ENCODE peak calls at places on chromosomes 6 and 20, in nine cellular contexts. B, J, F, C, L, R, U, Z and E are unnamed samples. For H3K4me1, the result is how much of the 10 kb centered on the place peaks cover.

GRCh38 chr6:161410736-161411135 is 136.9 kb upstream of the AGPAT4 start:
- DNase-seq in Z (no peak), U (no peak), B (no peak), C (no peak), J (peak), L (no peak), F (no peak), R (no peak), E (no peak)

GRCh38 chr6:129605095-129605494 is 104.9 kb downstream of the ARHGAP18 start:
- DNase-seq in F (no peak), U (no peak), R (no peak), B (no peak), Z (no peak), C (no peak), L (no peak), J (no peak), E (no peak)

GRCh38 chr20:6388666-6389197 is 265.9 kb upstream of the FERMT1 start:
- DNase-seq in B (no peak), C (no peak), L (no peak), F (no peak), Z (no peak), U (no peak), R (no peak), J (no peak), E (no peak)

GRCh38 chr6:44020664-44021425 is 106.4 kb downstream of the MRPL14 start:
- DNase-seq in C (no peak), L (no peak), R (no peak), Z (no peak), F (no peak), J (no peak), B (no peak), U (no peak), E (no peak)

GRCh38 chr6:170091000-170091638 is 199.8 kb downstream of the DLL1 start:
- DNase-seq in B (no peak), Z (no peak), L (no peak), U (no peak), C (no peak), F (no peak), J (no peak), R (no peak), E (no peak)

GRCh38 chr6:35497571-35498406 is 910 bp upstream of the TEAD3 start:
- DNase-seq in J (no peak), Z (peak), R (peak), F (peak), B (peak), L (no peak), U (peak), C (peak), E (peak)

GRCh38 chr6:119200774-119201173 is 122.3 kb upstream of the FAM184A start:
- DNase-seq in J (no peak), U (no peak), Z (no peak), F (no peak), B (no peak), L (no peak), C (no peak), R (no peak), E (no peak)

GRCh38 chr6:17998003-17998402 is 10.6 kb upstream of the KIF13A start:
- DNase-seq in F (no peak), J (no peak), B (no peak), R (no peak), U (no peak), C (no peak), L (no peak), Z (no peak), E (no peak)

GRCh38 chr20:47124235-47124717 is 229.6 kb downstream of the EYA2 start:
- DNase-seq in U (no peak), R (no peak), F (no peak), B (no peak), C (peak), J (no peak), Z (no peak), L (no peak), E (no peak)

GRCh38 chr20:53738039-53738944 is 144.7 kb upstream of the ZNF217 start:
- DNase-seq in R (peak), F (peak), J (peak), L (no peak), Z (peak), U (peak), C (peak), B (peak), E (peak)

GRCh38 chr20:4153251-4153650 is 137.9 kb upstream of the RNF24 start:
- DNase-seq in F (no peak), R (no peak), Z (no peak), B (no peak), U (no peak), L (no peak), J (peak), C (peak), E (peak)

GRCh38 chr6:32436995-32437836 is 2.5 kb upstream of the HLA-DRA start:
- DNase-seq in J (peak), U (peak), Z (no peak), F (no peak), L (no peak), C (peak), R (peak), B (no peak), E (no peak)

GRCh38 chr6:32840604-32841246 is 2.2 kb upstream of the TAP2 start:
- DNase-seq in B (no peak), C (no peak), Z (no peak), F (no peak), U (no peak), L (no peak), J (no peak), R (no peak), E (no peak)

GRCh38 chr6:3741477-3741871 is 10.0 kb downstream of the PXDC1 start:
- DNase-seq in C (no peak), L (no peak), F (no peak), Z (no peak), R (no peak), J (no peak), U (no peak), B (no peak), E (peak)

GRCh38 chr20:47985092-47985850 is 200.0 kb upstream of the SULF2 start:
- DNase-seq in B (no peak), R (no peak), U (peak), F (peak), C (peak), Z (peak), J (peak), L (no peak), E (peak)

GRCh38 chr6:6901205-6901719 is 206.5 kb upstream of the RREB1 start:
- DNase-seq in U (no peak), L (no peak), R (no peak), Z (no peak), B (no peak), F (no peak), J (no peak), C (no peak), E (no peak)

GRCh38 chr20:32828029-32828666 is 8.4 kb downstream of the MAPRE1 start:
- DNase-seq in J (peak), B (no peak), R (no peak), F (no peak), U (no peak), C (peak), Z (no peak), L (no peak), E (no peak)

GRCh38 chr6:42390228-42390934 is 61.3 kb downstream of the TRERF1 start:
- DNase-seq in Z (no peak), L (no peak), J (no peak), F (no peak), B (no peak), C (no peak), U (peak), R (no peak), E (no peak)

GRCh38 chr6:84772428-84773132 is 8.2 kb upstream of the TBX18 start:
- DNase-seq in U (no peak), L (no peak), F (peak), B (peak), C (peak), J (no peak), Z (no peak), R (no peak), E (peak)

GRCh38 chr6:156510242-156510641 is 266.9 kb upstream of the ARID1B start:
- DNase-seq in U (no peak), B (no peak), J (no peak), L (no peak), Z (no peak), C (no peak), F (no peak), R (no peak), E (no peak)

GRCh38 chr20:22861231-22861980 is 173.7 kb upstream of the SSTR4 start:
- DNase-seq in F (no peak), L (no peak), U (no peak), J (peak), R (no peak), C (peak), Z (no peak), B (no peak), E (no peak)

GRCh38 chr6:109958626-109959025 is 19.5 kb upstream of the GPR6 start:
- DNase-seq in U (no peak), C (no peak), Z (no peak), J (no peak), R (no peak), B (no peak), F (no peak), L (no peak), E (no peak)

GRCh38 chr6:111747791-111748190 is 125.5 kb downstream of the FYN start:
- DNase-seq in J (no peak), Z (no peak), U (no peak), R (no peak), B (no peak), C (no peak), L (no peak), F (no peak), E (no peak)

GRCh38 chr20:58075980-58076749 is 152.3 kb downstream of the ANKRD60 start:
- DNase-seq in L (no peak), R (no peak), F (no peak), U (no peak), B (peak), J (no peak), C (peak), Z (no peak), E (no peak)

GRCh38 chr20:61933951-61934715 is 131.5 kb downstream of the TAF4 start:
- DNase-seq in J (no peak), F (peak), U (no peak), Z (no peak), R (no peak), C (no peak), L (no peak), B (no peak), E (peak)

GRCh38 chr20:19974621-19975435 is 42.3 kb upstream of the NAA20 start:
- DNase-seq in U (no peak), F (no peak), J (peak), C (peak), R (no peak), L (no peak), B (peak), Z (peak), E (no peak)

GRCh38 chr6:88877893-88878292 is 85.5 kb downstream of the RNGTT start:
- DNase-seq in J (no peak), L (no peak), U (no peak), F (no peak), R (no peak), Z (no peak), C (no peak), B (no peak), E (no peak)

GRCh38 chr6:89122625-89123024 is 4.8 kb upstream of the SRSF12 start:
- DNase-seq in J (peak), L (peak), B (peak), R (peak), Z (peak), F (peak), U (peak), C (peak), E (peak)

GRCh38 chr6:35668708-35669440 is 19.8 kb downstream of the FKBP5 start:
- DNase-seq in Z (no peak), F (no peak), L (no peak), R (no peak), J (peak), B (no peak), C (peak), U (no peak), E (no peak)

GRCh38 chr6:148085651-148086321 is 256.9 kb upstream of the SASH1 start:
- DNase-seq in C (no peak), U (no peak), J (no peak), L (no peak), F (no peak), B (no peak), R (no peak), Z (no peak), E (no peak)

GRCh38 chr20:49381558-49382493 is 100.6 kb downstream of the KCNB1 start:
- DNase-seq in J (peak), Z (peak), L (peak), R (no peak), C (peak), U (no peak), F (no peak), B (peak), E (no peak)

GRCh38 chr20:13700761-13701160 is 62.0 kb upstream of the TASP1 start:
- DNase-seq in C (no peak), Z (no peak), F (no peak), U (no peak), J (no peak), B (no peak), R (no peak), L (no peak), E (no peak)

GRCh38 chr6:85470023-85470410 is 20.1 kb downstream of the NT5E start:
- DNase-seq in R (no peak), J (no peak), U (no peak), C (peak), F (no peak), L (no peak), B (no peak), Z (no peak), E (no peak)

GRCh38 chr6:53761036-53761435 is 33.8 kb upstream of the LRRC1 start:
- DNase-seq in C (peak), R (no peak), Z (no peak), J (no peak), L (no peak), F (no peak), U (no peak), B (no peak), E (no peak)

GRCh38 chr6:123830110-123830509 is 26.4 kb downstream of the NKAIN2 start:
- DNase-seq in R (no peak), U (no peak), F (peak), Z (no peak), C (no peak), J (no peak), L (no peak), B (no peak), E (peak)
- H3K27ac ChIP-seq in R (no peak), U (no peak), F (no peak), Z (no peak), C (no peak), J (no peak), L (no peak), B (no peak), E (no peak)

GRCh38 chr6:27584326-27584725 is 111.4 kb upstream of the ZNF184 start:
- DNase-seq in B (no peak), Z (no peak), J (no peak), R (no peak), F (no peak), C (no peak), L (no peak), U (no peak), E (peak)
- TF ChIP-seq EZH2phosphoT487 in B (no peak), Z (no peak), J (no peak), R (no peak), F (no peak), C (no peak), L (no peak), U (no peak), E (no peak)

GRCh38 chr20:41052742-41053419 is 24.3 kb downstream of the TOP1 start:
- DNase-seq in C (peak), J (peak), R (no peak), U (no peak), Z (no peak), F (peak), B (no peak), L (no peak), E (peak)

GRCh38 chr20:41048475-41049242 is 20.0 kb downstream of the TOP1 start:
- DNase-seq in R (no peak), U (peak), L (no peak), C (no peak), F (peak), J (no peak), B (no peak), Z (no peak), E (peak)

GRCh38 chr20:41049451-41049850 is 20.8 kb downstream of the TOP1 start:
- DNase-seq in C (no peak), B (no peak), F (no peak), Z (no peak), L (no peak), R (no peak), U (no peak), J (no peak), E (no peak)

GRCh38 chr20:41051426-41051825 is 22.8 kb downstream of the TOP1 start:
- DNase-seq in L (no peak), Z (no peak), F (no peak), R (no peak), U (no peak), J (no peak), C (no peak), B (no peak), E (no peak)

GRCh38 chr20:41050361-41051019 is 21.9 kb downstream of the TOP1 start:
- DNase-seq in F (no peak), U (no peak), J (no peak), Z (no peak), L (no peak), B (no peak), C (peak), R (no peak), E (no peak)
- H3K4me1 ChIP-seq in F (half or more), U (half or more), J (under half), Z (half or more), L (half or more), B (half or more), C (half or more), R (half or more), E (half or more)

GRCh38 chr6:139402935-139403386 is 28.5 kb upstream of the CITED2 start:
- DNase-seq in F (no peak), Z (no peak), L (no peak), J (peak), U (no peak), R (no peak), C (peak), B (no peak), E (no peak)

GRCh38 chr6:139406577-139407343 is 32.3 kb upstream of the CITED2 start:
- DNase-seq in J (peak), C (peak), Z (peak), B (no peak), R (no peak), U (no peak), L (no peak), F (no peak), E (no peak)

GRCh38 chr6:139409026-139409425 is 34.6 kb upstream of the CITED2 start:
- DNase-seq in J (no peak), U (no peak), Z (no peak), F (no peak), C (peak), B (no peak), R (no peak), L (no peak), E (no peak)

DNA sequence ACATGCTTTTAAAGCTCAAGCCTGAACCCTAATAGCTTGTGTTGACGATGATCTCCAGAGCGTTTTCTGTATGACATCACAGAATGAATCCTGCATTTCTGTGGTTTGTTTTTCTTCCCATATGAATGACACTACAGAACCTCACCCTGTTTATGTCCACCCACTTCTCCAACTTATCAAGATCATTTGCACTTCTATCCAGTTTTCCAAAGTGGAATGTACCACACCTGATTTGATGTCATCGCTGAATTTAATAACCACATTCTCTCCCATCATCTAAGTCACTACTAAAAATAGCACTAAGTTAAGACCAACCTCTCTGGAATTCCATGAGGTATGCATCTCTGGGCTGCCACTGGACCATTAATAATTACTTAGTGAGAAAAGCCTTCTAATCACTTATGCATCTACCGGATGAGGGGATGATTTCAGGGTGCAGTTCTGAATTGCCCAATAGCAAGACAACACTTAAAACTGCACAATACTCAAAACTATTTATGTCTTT is 33.3 kb upstream of the CITED2 start:
- DNase-seq in U (no peak), R (no peak), J (peak), B (no peak), Z (no peak), F (no peak), C (peak), L (no peak), E (peak)
- H3K27ac ChIP-seq in U (no peak), R (no peak), J (peak), B (peak), Z (peak), F (no peak), C (peak), L (no peak), E (no peak)

GRCh38 chr6:16739329-16739801 is 21.9 kb downstream of the ATXN1 start:
- DNase-seq in R (no peak), Z (no peak), C (peak), U (no peak), L (no peak), J (no peak), F (peak), B (no peak), E (peak)

GRCh38 chr6:16736856-16737255 is 24.4 kb downstream of the ATXN1 start:
- DNase-seq in R (no peak), U (no peak), L (no peak), Z (no peak), J (peak), B (no peak), F (no peak), C (no peak), E (no peak)

GRCh38 chr6:16737926-16738325 is 23.3 kb downstream of the ATXN1 start:
- DNase-seq in L (no peak), Z (no peak), J (no peak), C (peak), B (no peak), F (no peak), U (no peak), R (no peak), E (no peak)

GRCh38 chr6:16735014-16735413 is 26.2 kb downstream of the ATXN1 start:
- DNase-seq in U (no peak), Z (no peak), R (no peak), C (no peak), L (no peak), B (no peak), F (no peak), J (no peak), E (no peak)

GRCh38 chr6:16737389-16737788 is 23.9 kb downstream of the ATXN1 start:
- DNase-seq in B (no peak), F (peak), L (no peak), U (no peak), Z (no peak), R (no peak), J (no peak), C (peak), E (no peak)
- TF ChIP-seq EZH2phosphoT487 in B (no peak), F (no peak), L (no peak), U (no peak), Z (no peak), R (no peak), J (no peak), C (no peak), E (no peak)